ENCODE peak calls at places on chromosomes 3 and 15, in ten cellular contexts. One of them, this sample, is unnamed. For H3K4me1, H3K9me3 and H3K27me3, the result is how much of the 10 kb centered on the place peaks cover.

GRCh38 chr15:75943713-75944215 is 40.1 kb downstream of the FBXO22 start:
- DNase-seq in neuronal stem cell: no peak
- DNase-seq in neural progenitor cell: no peak
- DNase-seq in IMR-90: peak
- DNase-seq in HCT116: no peak
- DNase-seq in lower lobe of right lung: no peak
- DNase-seq in H9: no peak
- DNase-seq in Panc1: no peak
- DNase-seq in spleen: no peak
- DNase-seq in thoracic aorta: no peak
- DNase-seq in this sample: no peak

GRCh38 chr3:39705351-39705900 is 104.0 kb upstream of the MYRIP start:
- DNase-seq in Panc1: no peak
- DNase-seq in spleen: no peak
- DNase-seq in lower lobe of right lung: no peak
- DNase-seq in IMR-90: no peak
- DNase-seq in H9: no peak
- DNase-seq in HCT116: no peak
- DNase-seq in thoracic aorta: no peak
- DNase-seq in neural progenitor cell: no peak
- DNase-seq in neuronal stem cell: no peak
- DNase-seq in this sample: no peak

GRCh38 chr3:139718415-139718814 is 40.6 kb upstream of the NMNAT3 start:
- DNase-seq in H9: peak
- DNase-seq in HCT116: peak
- DNase-seq in IMR-90: peak
- DNase-seq in spleen: no peak
- DNase-seq in neuronal stem cell: peak
- DNase-seq in neural progenitor cell: peak
- DNase-seq in thoracic aorta: no peak
- DNase-seq in Panc1: no peak
- DNase-seq in lower lobe of right lung: no peak
- DNase-seq in this sample: no peak

GRCh38 chr3:66603161-66603611 is 102.4 kb upstream of the LRIG1 start:
- DNase-seq in neuronal stem cell: no peak
- DNase-seq in Panc1: no peak
- DNase-seq in IMR-90: no peak
- DNase-seq in H9: no peak
- DNase-seq in neural progenitor cell: no peak
- DNase-seq in HCT116: no peak
- DNase-seq in lower lobe of right lung: no peak
- DNase-seq in thoracic aorta: no peak
- DNase-seq in spleen: no peak
- DNase-seq in this sample: no peak

GRCh38 chr15:60426870-60427528 is 29.2 kb upstream of the ANXA2 start:
- DNase-seq in thoracic aorta: no peak
- DNase-seq in neuronal stem cell: no peak
- DNase-seq in HCT116: no peak
- DNase-seq in lower lobe of right lung: no peak
- DNase-seq in IMR-90: peak
- DNase-seq in neural progenitor cell: no peak
- DNase-seq in H9: no peak
- DNase-seq in Panc1: no peak
- DNase-seq in spleen: no peak
- DNase-seq in this sample: no peak

GRCh38 chr3:12462159-12462962 is 21.9 kb upstream of the TSEN2 start:
- DNase-seq in Panc1: no peak
- DNase-seq in spleen: no peak
- DNase-seq in IMR-90: no peak
- DNase-seq in neural progenitor cell: no peak
- DNase-seq in H9: no peak
- DNase-seq in neuronal stem cell: no peak
- DNase-seq in thoracic aorta: no peak
- DNase-seq in lower lobe of right lung: peak
- DNase-seq in HCT116: no peak
- DNase-seq in this sample: no peak

GRCh38 chr15:55829826-55830225 is 86.9 kb upstream of the PRTG start:
- DNase-seq in Panc1: no peak
- DNase-seq in neuronal stem cell: no peak
- DNase-seq in H9: no peak
- DNase-seq in neural progenitor cell: no peak
- DNase-seq in HCT116: no peak
- DNase-seq in thoracic aorta: no peak
- DNase-seq in spleen: no peak
- DNase-seq in IMR-90: no peak
- DNase-seq in lower lobe of right lung: no peak
- DNase-seq in this sample: no peak

GRCh38 chr3:99114565-99115291 is 213.2 kb upstream of the DCBLD2 start:
- DNase-seq in thoracic aorta: no peak
- DNase-seq in H9: peak
- DNase-seq in neuronal stem cell: peak
- DNase-seq in IMR-90: peak
- DNase-seq in HCT116: peak
- DNase-seq in neural progenitor cell: peak
- DNase-seq in Panc1: no peak
- DNase-seq in lower lobe of right lung: no peak
- DNase-seq in spleen: no peak
- DNase-seq in this sample: no peak

GRCh38 chr3:187013080-187013838 is 82.9 kb downstream of the ST6GAL1 start:
- DNase-seq in neural progenitor cell: no peak
- DNase-seq in HCT116: no peak
- DNase-seq in thoracic aorta: no peak
- DNase-seq in neuronal stem cell: no peak
- DNase-seq in lower lobe of right lung: no peak
- DNase-seq in spleen: no peak
- DNase-seq in Panc1: no peak
- DNase-seq in H9: no peak
- DNase-seq in IMR-90: peak
- DNase-seq in this sample: no peak

GRCh38 chr3:110623571-110623970 is 448.0 kb upstream of the NECTIN3 start:
- DNase-seq in neural progenitor cell: no peak
- DNase-seq in neuronal stem cell: no peak
- DNase-seq in lower lobe of right lung: no peak
- DNase-seq in thoracic aorta: no peak
- DNase-seq in H9: no peak
- DNase-seq in IMR-90: no peak
- DNase-seq in HCT116: no peak
- DNase-seq in spleen: no peak
- DNase-seq in Panc1: no peak
- DNase-seq in this sample: no peak
- H3K4me1 ChIP-seq in neural progenitor cell: under half
- H3K4me1 ChIP-seq in neuronal stem cell: under half
- H3K4me1 ChIP-seq in lower lobe of right lung: under half
- H3K4me1 ChIP-seq in thoracic aorta: under half
- H3K4me1 ChIP-seq in H9: under half
- H3K4me1 ChIP-seq in IMR-90: under half
- H3K4me1 ChIP-seq in HCT116: under half
- H3K4me1 ChIP-seq in spleen: under half
- H3K4me1 ChIP-seq in Panc1: under half
- H3K4me1 ChIP-seq in this sample: under half

GRCh38 chr3:130918328-130918727 is 24.4 kb downstream of the ATP2C1 start:
- DNase-seq in neural progenitor cell: no peak
- DNase-seq in neuronal stem cell: no peak
- DNase-seq in HCT116: no peak
- DNase-seq in spleen: no peak
- DNase-seq in H9: no peak
- DNase-seq in lower lobe of right lung: no peak
- DNase-seq in Panc1: no peak
- DNase-seq in IMR-90: no peak
- DNase-seq in thoracic aorta: no peak
- DNase-seq in this sample: no peak
- H3K9me3 ChIP-seq in neural progenitor cell: under half
- H3K9me3 ChIP-seq in neuronal stem cell: under half
- H3K9me3 ChIP-seq in HCT116: under half
- H3K9me3 ChIP-seq in spleen: under half
- H3K9me3 ChIP-seq in H9: under half
- H3K9me3 ChIP-seq in lower lobe of right lung: under half
- H3K9me3 ChIP-seq in Panc1: under half
- H3K9me3 ChIP-seq in IMR-90: under half
- H3K9me3 ChIP-seq in thoracic aorta: under half
- H3K9me3 ChIP-seq in this sample: under half

DNA sequence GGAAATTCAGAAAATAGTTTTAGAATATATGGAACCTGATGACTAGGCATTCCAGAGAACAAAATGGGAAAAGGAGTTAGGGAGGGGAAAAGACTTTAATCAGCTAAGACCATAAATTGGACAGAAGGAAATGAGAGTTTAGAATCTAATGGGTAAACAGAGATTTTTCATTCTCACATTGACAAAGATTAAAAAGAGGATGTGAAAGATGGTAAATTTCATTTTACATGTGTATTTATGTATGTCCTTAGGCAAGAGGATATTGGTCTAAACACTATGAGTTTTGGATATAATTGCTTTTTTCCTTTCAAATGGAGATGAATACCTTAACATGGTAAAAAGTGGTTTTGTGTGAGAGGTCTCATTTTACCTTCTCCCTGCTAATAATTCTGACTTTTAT is 1021.9 kb downstream of the NSUN3 start:
- DNase-seq in neural progenitor cell: no peak
- DNase-seq in IMR-90: no peak
- DNase-seq in H9: no peak
- DNase-seq in thoracic aorta: no peak
- DNase-seq in spleen: no peak
- DNase-seq in lower lobe of right lung: no peak
- DNase-seq in Panc1: no peak
- DNase-seq in neuronal stem cell: no peak
- DNase-seq in HCT116: no peak
- DNase-seq in this sample: no peak
- H3K27me3 ChIP-seq in neural progenitor cell: under half
- H3K27me3 ChIP-seq in IMR-90: under half
- H3K27me3 ChIP-seq in H9: under half
- H3K27me3 ChIP-seq in thoracic aorta: under half
- H3K27me3 ChIP-seq in spleen: under half
- H3K27me3 ChIP-seq in lower lobe of right lung: under half
- H3K27me3 ChIP-seq in Panc1: under half
- H3K27me3 ChIP-seq in neuronal stem cell: under half
- H3K27me3 ChIP-seq in HCT116: under half
- H3K27me3 ChIP-seq in this sample: under half

DNA sequence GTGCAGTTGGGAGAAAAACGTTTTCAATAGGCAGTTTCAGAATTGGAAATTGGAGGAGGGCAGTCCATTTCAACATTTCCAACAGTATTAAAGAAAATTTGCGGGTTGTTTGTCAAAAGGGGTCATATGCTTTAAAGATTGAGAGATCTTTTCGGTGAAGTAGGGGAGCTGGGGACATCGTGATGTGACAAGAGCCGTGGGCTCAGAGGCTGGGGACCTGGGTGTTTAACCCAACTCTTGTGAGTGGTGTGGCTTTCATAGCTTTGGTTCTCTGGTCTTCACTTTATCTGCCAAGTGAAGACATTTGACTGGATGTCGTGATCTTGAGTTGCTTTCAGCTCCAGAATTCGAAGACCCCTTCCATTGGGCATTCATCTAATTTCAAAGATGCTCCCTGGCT is 133.2 kb downstream of the PGPEP1L start:
- DNase-seq in IMR-90: no peak
- DNase-seq in lower lobe of right lung: no peak
- DNase-seq in spleen: no peak
- DNase-seq in neural progenitor cell: no peak
- DNase-seq in Panc1: no peak
- DNase-seq in thoracic aorta: no peak
- DNase-seq in H9: no peak
- DNase-seq in HCT116: no peak
- DNase-seq in neuronal stem cell: no peak
- DNase-seq in this sample: no peak
- H3K4me1 ChIP-seq in IMR-90: under half
- H3K4me1 ChIP-seq in lower lobe of right lung: under half
- H3K4me1 ChIP-seq in spleen: under half
- H3K4me1 ChIP-seq in neural progenitor cell: under half
- H3K4me1 ChIP-seq in Panc1: half or more
- H3K4me1 ChIP-seq in thoracic aorta: half or more
- H3K4me1 ChIP-seq in H9: under half
- H3K4me1 ChIP-seq in HCT116: under half
- H3K4me1 ChIP-seq in neuronal stem cell: under half
- H3K4me1 ChIP-seq in this sample: under half

GRCh38 chr15:40242216-40242599 is 3.3 kb downstream of the PAK6 start:
- DNase-seq in Panc1: no peak
- DNase-seq in neural progenitor cell: no peak
- DNase-seq in spleen: peak
- DNase-seq in thoracic aorta: no peak
- DNase-seq in lower lobe of right lung: no peak
- DNase-seq in HCT116: no peak
- DNase-seq in IMR-90: no peak
- DNase-seq in neuronal stem cell: no peak
- DNase-seq in H9: no peak
- DNase-seq in this sample: no peak

GRCh38 chr15:40241305-40242215 is 2.7 kb downstream of the PAK6 start:
- DNase-seq in neuronal stem cell: no peak
- DNase-seq in neural progenitor cell: no peak
- DNase-seq in lower lobe of right lung: no peak
- DNase-seq in Panc1: no peak
- DNase-seq in spleen: peak
- DNase-seq in H9: no peak
- DNase-seq in thoracic aorta: no peak
- DNase-seq in HCT116: no peak
- DNase-seq in IMR-90: no peak
- DNase-seq in this sample: no peak

GRCh38 chr15:40243126-40243810 is 4.4 kb downstream of the PAK6 start:
- DNase-seq in spleen: no peak
- DNase-seq in H9: no peak
- DNase-seq in thoracic aorta: no peak
- DNase-seq in IMR-90: no peak
- DNase-seq in neural progenitor cell: no peak
- DNase-seq in Panc1: no peak
- DNase-seq in HCT116: no peak
- DNase-seq in lower lobe of right lung: no peak
- DNase-seq in neuronal stem cell: no peak
- DNase-seq in this sample: no peak

GRCh38 chr15:40240619-40241304 is 1.9 kb downstream of the PAK6 start:
- DNase-seq in HCT116: no peak
- DNase-seq in neuronal stem cell: no peak
- DNase-seq in thoracic aorta: no peak
- DNase-seq in spleen: peak
- DNase-seq in neural progenitor cell: no peak
- DNase-seq in lower lobe of right lung: no peak
- DNase-seq in Panc1: no peak
- DNase-seq in H9: no peak
- DNase-seq in IMR-90: no peak
- DNase-seq in this sample: no peak

DNA sequence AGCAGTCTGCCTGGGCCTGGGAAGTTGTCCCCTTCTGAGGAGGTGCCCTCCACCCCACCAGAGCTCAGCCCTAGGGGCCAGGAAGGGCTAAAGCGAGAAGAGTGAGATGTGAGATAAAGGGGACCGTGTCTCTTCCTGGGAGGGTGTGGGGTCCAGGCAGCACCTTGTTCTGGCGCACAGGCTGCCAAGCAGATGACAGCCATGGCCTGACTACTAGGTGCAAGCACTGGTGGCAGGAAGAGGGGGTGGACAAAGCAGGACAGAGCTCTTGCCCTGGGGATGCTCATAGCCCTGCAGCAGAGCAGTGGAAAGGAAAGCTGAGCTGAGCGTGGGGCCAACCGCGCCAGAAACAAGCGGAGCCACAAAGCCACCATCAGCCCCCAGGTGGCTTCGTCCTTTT is 3.8 kb downstream of the PAK6 start:
- DNase-seq in neuronal stem cell: no peak
- DNase-seq in neural progenitor cell: no peak
- DNase-seq in lower lobe of right lung: no peak
- DNase-seq in spleen: no peak
- DNase-seq in HCT116: no peak
- DNase-seq in H9: no peak
- DNase-seq in Panc1: no peak
- DNase-seq in thoracic aorta: no peak
- DNase-seq in IMR-90: no peak
- DNase-seq in this sample: no peak
- H3K9me3 ChIP-seq in neuronal stem cell: under half
- H3K9me3 ChIP-seq in neural progenitor cell: under half
- H3K9me3 ChIP-seq in lower lobe of right lung: under half
- H3K9me3 ChIP-seq in spleen: under half
- H3K9me3 ChIP-seq in HCT116: under half
- H3K9me3 ChIP-seq in H9: under half
- H3K9me3 ChIP-seq in Panc1: under half
- H3K9me3 ChIP-seq in thoracic aorta: under half
- H3K9me3 ChIP-seq in IMR-90: under half
- H3K9me3 ChIP-seq in this sample: under half

GRCh38 chr3:181718416-181718815 is 6.7 kb downstream of the SOX2 start:
- DNase-seq in lower lobe of right lung: no peak
- DNase-seq in HCT116: no peak
- DNase-seq in IMR-90: no peak
- DNase-seq in Panc1: no peak
- DNase-seq in H9: no peak
- DNase-seq in neuronal stem cell: no peak
- DNase-seq in neural progenitor cell: no peak
- DNase-seq in thoracic aorta: no peak
- DNase-seq in spleen: no peak
- DNase-seq in this sample: no peak
- H3K27me3 ChIP-seq in lower lobe of right lung: half or more
- H3K27me3 ChIP-seq in HCT116: under half
- H3K27me3 ChIP-seq in IMR-90: under half
- H3K27me3 ChIP-seq in Panc1: under half
- H3K27me3 ChIP-seq in H9: under half
- H3K27me3 ChIP-seq in neuronal stem cell: under half
- H3K27me3 ChIP-seq in neural progenitor cell: under half
- H3K27me3 ChIP-seq in thoracic aorta: half or more
- H3K27me3 ChIP-seq in spleen: half or more
- H3K27me3 ChIP-seq in this sample: under half

This sample was measured in esophagus squamous epithelium.